ENCODE peak calls at places on chromosome 17, in five cellular contexts. K is mucosa of gallbladder, Y is COR-L47, X is NCI-H446, M is fibroblast of the conjunctiva. R is an unnamed sample.

GRCh38 chr17:5686246-5686645 is 101.9 kb upstream of the NLRP1 start:
- DNase-seq in K (no peak), X (no peak), M (no peak), Y (no peak), R (no peak)

GRCh38 chr17:74979408-74980146 is 7.0 kb upstream of the HID1 start:
- DNase-seq in K (no peak), Y (no peak), X (no peak), M (no peak), R (no peak)

GRCh38 chr17:68561319-68561718 is 39.8 kb downstream of the FAM20A start:
- DNase-seq in Y (no peak), X (no peak), M (no peak), K (no peak), R (no peak)

GRCh38 chr17:72421128-72422092 is 300.6 kb downstream of the SOX9 start:
- DNase-seq in K (peak), Y (peak), M (peak), X (no peak), R (peak)

GRCh38 chr17:9074106-9074505 is 52.8 kb downstream of the NTN1 start:
- DNase-seq in M (no peak), X (no peak), Y (no peak), K (no peak), R (no peak)

GRCh38 chr17:70006159-70006558 is 68.9 kb upstream of the KCNJ16 start:
- DNase-seq in M (peak), Y (no peak), K (no peak), X (no peak), R (no peak)

GRCh38 chr17:2929881-2930533 is 133.4 kb downstream of the OR1D5 start:
- DNase-seq in M (no peak), Y (no peak), K (no peak), X (no peak), R (peak)

GRCh38 chr17:10270258-10270657 is 71.9 kb upstream of the GAS7 start:
- DNase-seq in X (no peak), K (no peak), M (no peak), Y (no peak), R (no peak)

GRCh38 chr17:4719146-4719545 is 8.7 kb downstream of the ARRB2 start:
- DNase-seq in M (no peak), K (no peak), Y (no peak), X (no peak), R (no peak)

GRCh38 chr17:42275527-42276358 is 448 bp downstream of the STAT5B start:
- DNase-seq in Y (no peak), M (no peak), X (no peak), K (no peak), R (peak)

GRCh38 chr17:15263680-15264079 is 1.4 kb downstream of the PMP22 start:
- DNase-seq in X (no peak), M (no peak), Y (no peak), K (no peak), R (no peak)

GRCh38 chr17:41360291-41360995 is 9.2 kb downstream of the KRT33B start:
- DNase-seq in K (no peak), M (no peak), Y (no peak), X (no peak), R (peak)

GRCh38 chr17:5508855-5509254 is 22.5 kb downstream of the MIS12 start:
- DNase-seq in Y (peak), M (no peak), X (no peak), K (no peak), R (peak)

GRCh38 chr17:48503747-48504146 is 27.1 kb downstream of the HOXB1 start:
- DNase-seq in X (no peak), Y (no peak), M (no peak), K (no peak), R (no peak)

GRCh38 chr17:69448431-69449102 is 34.1 kb downstream of the MAP2K6 start:
- DNase-seq in Y (peak), K (peak), M (no peak), X (no peak), R (no peak)

GRCh38 chr17:73650617-73651200 is 6.5 kb upstream of the SDK2 start:
- DNase-seq in K (peak), X (no peak), M (no peak), Y (no peak), R (no peak)